ENCODE peak calls at places on chromosome 22, in nine cellular contexts. C is ovary, F is adrenal gland, O is nephron progenitor cell, K is RWPE1, H is coronary artery, X is GM10248, D is endothelial cell, W is stomach. U is an unnamed sample.

GRCh38 chr22:26404851-26405357 is 24.2 kb upstream of the ASPHD2 start:
- DNase-seq in H (no peak), K (no peak), C (no peak), O (no peak), W (no peak), D (no peak), X (no peak), F (no peak), U (no peak)

GRCh38 chr22:40436460-40437431 is 66.4 kb downstream of the SGSM3 start:
- DNase-seq in C (peak; percentile 56), H (no peak), K (peak; percentile 45), X (peak; percentile 53), O (no peak), F (peak; percentile 77), D (no peak), W (no peak), U (peak; percentile 37)

GRCh38 chr22:28942801-28943500 is 59.6 kb downstream of the ZNRF3 start:
- DNase-seq in D (no peak), W (no peak), H (no peak), O (peak; percentile 57), K (no peak), F (no peak), C (no peak), X (no peak), U (no peak)

GRCh38 chr22:46376908-46377565 is 41.5 kb downstream of the TRMU start:
- DNase-seq in D (no peak), H (no peak), K (no peak), W (no peak), X (no peak), F (peak; percentile 75), O (no peak), C (no peak), U (no peak)

GRCh38 chr22:32932176-32932575 is 126.0 kb downstream of the SYN3 start:
- DNase-seq in F (no peak), O (no peak), X (no peak), W (no peak), D (no peak), H (no peak), C (no peak), K (no peak), U (peak; percentile 28)

GRCh38 chr22:29396126-29396525 is 7.8 kb upstream of the AP1B1 start:
- DNase-seq in K (no peak), O (no peak), D (no peak), W (no peak), C (no peak), X (no peak), F (peak; percentile 44), H (peak; percentile 63), U (no peak)

GRCh38 chr22:44181033-44181911 is 547 bp downstream of the PARVG start:
- DNase-seq in H (no peak), W (peak; percentile 43), F (no peak), X (peak; percentile 62), K (no peak), D (no peak), O (no peak), C (no peak), U (no peak)

GRCh38 chr22:41762980-41763779 is 37.3 kb upstream of the CCDC134 start:
- DNase-seq in W (no peak), X (peak; percentile 57), K (no peak), D (peak; percentile 79), O (peak; percentile 67), H (no peak), C (no peak), F (no peak), U (no peak)

GRCh38 chr22:26692215-26692614 is 34.8 kb downstream of the MIAT start:
- DNase-seq in F (no peak), X (no peak), D (no peak), H (no peak), O (no peak), W (no peak), C (no peak), K (no peak), U (no peak)

GRCh38 chr22:39574779-39575551 is 4.4 kb downstream of the CACNA1I start:
- DNase-seq in X (no peak), W (no peak), F (peak; percentile 89), K (peak; percentile 84), H (no peak), O (no peak), C (no peak), D (no peak), U (peak; percentile 86)

GRCh38 chr22:31898911-31899310 is 45.4 kb upstream of the YWHAH start:
- DNase-seq in X (no peak), D (no peak), K (no peak), O (peak; percentile 24), W (no peak), H (no peak), C (no peak), F (no peak), U (no peak)

GRCh38 chr22:36368359-36368983 is 19.3 kb downstream of the MYH9 start:
- DNase-seq in W (no peak), O (peak; percentile 58), F (peak; percentile 73), C (no peak), D (peak; percentile 42), K (peak; percentile 45), H (no peak), X (no peak), U (peak; percentile 86)
- TF ChIP-seq CTCF in W (no peak), O (no peak), F (no peak), C (no peak), D (no peak), K (no peak), H (no peak), X (no peak), U (peak; percentile 60)

GRCh38 chr22:22978637-22979036 is 91.0 kb downstream of the IGLL5 start:
- DNase-seq in O (no peak), F (no peak), C (no peak), W (no peak), K (no peak), D (no peak), H (no peak), X (no peak), U (no peak)

GRCh38 chr22:22974156-22974555 is 86.5 kb downstream of the IGLL5 start:
- DNase-seq in D (no peak), O (no peak), X (no peak), W (no peak), F (no peak), H (no peak), K (no peak), C (no peak), U (no peak)

GRCh38 chr22:22974795-22975580 is 87.4 kb downstream of the IGLL5 start:
- DNase-seq in H (no peak), W (no peak), O (no peak), C (no peak), F (no peak), X (no peak), K (no peak), D (no peak), U (no peak)

GRCh38 chr22:22977479-22978200 is 90.0 kb downstream of the IGLL5 start:
- DNase-seq in F (no peak), C (no peak), O (no peak), K (no peak), W (no peak), D (no peak), X (no peak), H (no peak), U (no peak)

DNA sequence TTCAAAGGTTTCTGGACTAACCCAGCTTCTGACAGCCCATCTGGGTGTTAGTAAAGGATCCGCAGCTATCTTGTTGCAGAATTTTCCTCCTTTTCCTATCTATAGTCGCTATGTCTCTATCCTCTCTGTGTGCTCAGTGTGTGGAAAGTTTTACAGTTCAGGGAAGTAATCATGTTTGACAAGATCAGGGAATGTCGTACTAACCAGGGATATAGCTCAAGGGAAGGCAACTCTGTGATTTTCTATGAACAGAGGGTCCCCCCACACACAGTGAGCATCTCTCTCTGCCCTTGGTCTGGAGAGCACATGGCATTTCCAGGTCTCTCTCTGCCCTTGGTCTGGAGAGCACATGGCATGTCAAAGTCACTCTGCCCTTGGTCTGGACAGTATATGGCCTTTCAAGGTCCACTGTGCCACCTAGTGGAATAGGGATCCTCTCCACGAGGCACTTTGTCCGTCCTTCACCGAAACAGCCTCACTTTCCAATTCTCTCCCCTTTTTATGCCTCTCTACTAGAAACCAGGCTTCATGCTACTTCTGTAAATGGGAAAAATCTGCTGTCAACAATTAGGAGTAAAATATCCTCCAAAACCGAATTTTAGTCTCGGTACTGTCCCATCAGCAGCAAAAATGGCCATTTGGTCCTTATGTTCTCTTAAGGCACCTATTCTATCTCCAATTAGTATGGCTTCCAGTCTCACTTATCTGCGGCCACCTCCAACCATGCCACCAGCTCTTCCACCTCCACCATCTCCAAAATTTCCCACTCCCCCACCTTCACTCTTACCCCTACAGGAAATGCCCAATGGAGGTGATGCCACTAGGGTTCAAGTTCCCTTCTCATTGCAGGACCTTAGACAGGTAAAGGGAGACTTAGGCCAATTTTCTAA is 88.7 kb downstream of the IGLL5 start:
- DNase-seq in O (no peak), W (no peak), D (no peak), X (no peak), C (no peak), H (no peak), K (no peak), F (no peak), U (no peak)
- TF ChIP-seq CTCF in O (no peak), W (no peak), D (no peak), X (no peak), C (no peak), H (no peak), K (no peak), F (no peak), U (peak; percentile 26)

GRCh38 chr22:30824096-30824495 is 129.4 kb downstream of the OSBP2 start:
- DNase-seq in W (no peak), X (no peak), C (no peak), K (no peak), D (no peak), H (peak; percentile 45), O (no peak), F (no peak), U (no peak)
- TF ChIP-seq CTCF in W (no peak), X (no peak), C (no peak), K (no peak), D (no peak), H (no peak), O (no peak), F (no peak), U (no peak)

DNA sequence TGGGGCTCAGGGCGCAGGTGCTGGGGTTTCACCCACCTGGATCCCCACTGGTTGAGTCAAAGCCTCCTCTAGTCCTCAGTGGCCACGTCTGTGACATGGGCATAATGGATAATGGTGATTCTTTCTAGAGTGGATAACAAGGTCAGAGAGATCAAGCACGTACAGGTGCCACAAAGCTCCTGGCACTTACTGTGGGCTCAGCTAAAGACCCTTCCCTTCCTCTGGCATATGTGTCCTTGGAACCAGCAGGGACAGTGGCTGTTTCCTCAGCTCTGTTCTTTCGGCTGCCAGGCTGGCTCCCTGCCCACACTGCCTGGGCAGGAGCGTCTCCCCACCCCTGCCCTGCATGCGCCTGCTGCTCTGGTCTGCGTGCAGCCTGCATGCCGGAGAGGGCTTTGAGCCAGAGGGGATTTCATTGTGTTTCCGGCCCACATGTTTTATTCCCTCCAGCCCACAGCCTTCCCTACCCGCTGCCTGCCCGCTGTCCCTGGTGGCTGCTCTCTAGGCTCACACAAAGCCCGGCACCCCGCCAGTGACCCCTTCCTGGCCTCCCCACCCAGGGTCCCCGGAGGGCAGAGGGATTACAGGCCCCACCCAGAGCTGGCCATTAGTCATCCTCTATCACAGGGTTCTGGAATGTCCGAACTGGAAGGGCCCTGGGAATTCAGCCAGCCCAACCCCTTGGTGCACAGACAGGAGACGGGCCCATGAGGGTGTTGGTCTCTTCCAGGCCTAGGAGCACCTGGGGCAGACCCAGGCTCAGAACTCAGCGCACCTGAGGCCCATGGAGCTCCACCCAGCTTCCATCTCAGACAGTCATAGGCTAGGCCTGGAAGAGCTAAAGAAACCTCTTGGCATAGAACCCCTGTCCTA is 55.3 kb upstream of the GCAT start:
- DNase-seq in D (no peak), F (peak; percentile 96), H (peak; percentile 95), W (peak; percentile 93), K (peak; percentile 82), X (no peak), O (no peak), C (peak; percentile 87), U (peak; percentile 92)
- TF ChIP-seq CTCF in D (no peak), F (no peak), H (no peak), W (no peak), K (no peak), X (no peak), O (no peak), C (no peak), U (peak; percentile 50)

U was measured in HFFc6.